ENCODE peak calls at places on chromosomes 11 and 22, in four cellular contexts. One of them, this sample, is unnamed.

GRCh38 chr11:23112987-23113886 is 253.0 kb upstream of the CCDC179 start:
- DNase-seq in brain microvascular endothelial cell: peak
- DNase-seq in AG09309: no peak
- DNase-seq in AG04449: no peak
- DNase-seq in this sample: peak

GRCh38 chr11:9351956-9352355 is 32.5 kb upstream of the IPO7 start:
- DNase-seq in brain microvascular endothelial cell: no peak
- DNase-seq in AG09309: no peak
- DNase-seq in AG04449: no peak
- DNase-seq in this sample: no peak

GRCh38 chr11:130128626-130129025 is 31.0 kb upstream of the ST14 start:
- DNase-seq in brain microvascular endothelial cell: no peak
- DNase-seq in AG09309: no peak
- DNase-seq in AG04449: no peak
- DNase-seq in this sample: no peak

GRCh38 chr11:2862395-2862949 is 23.1 kb downstream of the CDKN1C start:
- DNase-seq in brain microvascular endothelial cell: no peak
- DNase-seq in AG09309: no peak
- DNase-seq in AG04449: no peak
- DNase-seq in this sample: no peak

GRCh38 chr11:15742626-15743243 is 613.6 kb downstream of the SOX6 start:
- DNase-seq in brain microvascular endothelial cell: no peak
- DNase-seq in AG09309: no peak
- DNase-seq in AG04449: no peak
- DNase-seq in this sample: no peak

GRCh38 chr11:101434241-101434640 is 149.6 kb downstream of the TRPC6 start:
- DNase-seq in brain microvascular endothelial cell: no peak
- DNase-seq in AG09309: no peak
- DNase-seq in AG04449: no peak
- DNase-seq in this sample: no peak

GRCh38 chr22:32123657-32124056 is 35.4 kb downstream of the C22orf42 start:
- DNase-seq in brain microvascular endothelial cell: no peak
- DNase-seq in AG09309: no peak
- DNase-seq in AG04449: no peak
- DNase-seq in this sample: no peak

GRCh38 chr11:3984896-3985295 is 109.7 kb upstream of the RRM1 start:
- DNase-seq in brain microvascular endothelial cell: no peak
- DNase-seq in AG09309: no peak
- DNase-seq in AG04449: no peak
- DNase-seq in this sample: no peak

GRCh38 chr11:121887564-121887963 is 228.5 kb downstream of the BLID start:
- DNase-seq in brain microvascular endothelial cell: no peak
- DNase-seq in AG09309: no peak
- DNase-seq in AG04449: no peak
- DNase-seq in this sample: no peak

GRCh38 chr11:77193167-77193566 is 65.1 kb downstream of the MYO7A start:
- DNase-seq in brain microvascular endothelial cell: no peak
- DNase-seq in AG09309: no peak
- DNase-seq in AG04449: no peak
- DNase-seq in this sample: no peak

GRCh38 chr11:77190331-77191075 is 62.5 kb downstream of the MYO7A start:
- DNase-seq in brain microvascular endothelial cell: no peak
- DNase-seq in AG09309: no peak
- DNase-seq in AG04449: no peak
- DNase-seq in this sample: no peak

GRCh38 chr11:77193915-77194830 is 66.1 kb downstream of the MYO7A start:
- DNase-seq in brain microvascular endothelial cell: no peak
- DNase-seq in AG09309: no peak
- DNase-seq in AG04449: no peak
- DNase-seq in this sample: no peak

GRCh38 chr11:77191429-77191822 is 63.4 kb downstream of the MYO7A start:
- DNase-seq in brain microvascular endothelial cell: no peak
- DNase-seq in AG09309: no peak
- DNase-seq in AG04449: no peak
- DNase-seq in this sample: no peak

GRCh38 chr11:77191823-77192495 is 63.9 kb downstream of the MYO7A start:
- DNase-seq in brain microvascular endothelial cell: peak
- DNase-seq in AG09309: no peak
- DNase-seq in AG04449: no peak
- DNase-seq in this sample: no peak
- TF ChIP-seq CTCF in brain microvascular endothelial cell: peak
- TF ChIP-seq CTCF in AG09309: peak
- TF ChIP-seq CTCF in AG04449: peak
- TF ChIP-seq CTCF in this sample: peak

GRCh38 chr11:63869171-63869591 is 30.3 kb downstream of the MARK2 start:
- DNase-seq in brain microvascular endothelial cell: no peak
- DNase-seq in AG09309: no peak
- DNase-seq in AG04449: no peak
- DNase-seq in this sample: no peak

GRCh38 chr11:63867511-63867910 is 28.6 kb downstream of the MARK2 start:
- DNase-seq in brain microvascular endothelial cell: no peak
- DNase-seq in AG09309: no peak
- DNase-seq in AG04449: no peak
- DNase-seq in this sample: no peak

GRCh38 chr11:63862923-63863322 is 24.0 kb downstream of the MARK2 start:
- DNase-seq in brain microvascular endothelial cell: peak
- DNase-seq in AG09309: no peak
- DNase-seq in AG04449: no peak
- DNase-seq in this sample: no peak

GRCh38 chr11:63868399-63869064 is 29.6 kb downstream of the MARK2 start:
- DNase-seq in brain microvascular endothelial cell: no peak
- DNase-seq in AG09309: no peak
- DNase-seq in AG04449: no peak
- DNase-seq in this sample: no peak

GRCh38 chr11:63866211-63866610 is 27.3 kb downstream of the MARK2 start:
- DNase-seq in brain microvascular endothelial cell: peak
- DNase-seq in AG09309: no peak
- DNase-seq in AG04449: no peak
- DNase-seq in this sample: no peak
- H3K4me3 ChIP-seq in brain microvascular endothelial cell: no peak
- H3K4me3 ChIP-seq in AG09309: no peak
- H3K4me3 ChIP-seq in AG04449: no peak
- H3K4me3 ChIP-seq in this sample: no peak

GRCh38 chr11:70925238-70925637 is 327.1 kb downstream of the SHANK2 start:
- DNase-seq in brain microvascular endothelial cell: no peak
- DNase-seq in AG09309: no peak
- DNase-seq in AG04449: no peak
- DNase-seq in this sample: no peak

GRCh38 chr11:70926543-70926942 is 325.8 kb downstream of the SHANK2 start:
- DNase-seq in brain microvascular endothelial cell: no peak
- DNase-seq in AG09309: no peak
- DNase-seq in AG04449: no peak
- DNase-seq in this sample: no peak

GRCh38 chr11:70930215-70930614 is 322.2 kb downstream of the SHANK2 start:
- DNase-seq in brain microvascular endothelial cell: no peak
- DNase-seq in AG09309: no peak
- DNase-seq in AG04449: no peak
- DNase-seq in this sample: no peak

GRCh38 chr11:70931430-70931829 is 320.9 kb downstream of the SHANK2 start:
- DNase-seq in brain microvascular endothelial cell: no peak
- DNase-seq in AG09309: no peak
- DNase-seq in AG04449: no peak
- DNase-seq in this sample: no peak

GRCh38 chr11:70928854-70929598 is 323.4 kb downstream of the SHANK2 start:
- DNase-seq in brain microvascular endothelial cell: no peak
- DNase-seq in AG09309: no peak
- DNase-seq in AG04449: no peak
- DNase-seq in this sample: no peak
- TF ChIP-seq CTCF in brain microvascular endothelial cell: no peak
- TF ChIP-seq CTCF in AG09309: no peak
- TF ChIP-seq CTCF in AG04449: no peak
- TF ChIP-seq CTCF in this sample: no peak

DNA sequence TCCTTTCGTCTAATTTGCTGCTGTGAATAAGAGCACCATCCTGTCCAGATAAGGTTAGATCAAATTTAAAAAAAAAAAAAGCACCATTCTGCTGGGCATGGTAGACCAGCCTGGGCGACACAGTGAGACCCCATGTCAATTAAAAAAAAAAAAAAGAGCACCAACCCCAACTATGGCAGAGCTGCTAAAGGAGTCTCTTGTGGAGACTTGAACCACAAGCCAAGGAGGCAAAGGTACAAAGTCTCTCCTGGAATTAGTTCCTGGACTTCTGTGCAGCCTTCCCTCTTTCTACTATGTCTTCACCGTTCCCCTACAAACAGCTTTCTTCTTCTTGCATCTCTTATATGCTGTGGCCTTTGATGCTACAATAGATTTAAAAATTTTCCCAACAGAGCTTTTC is 1.3 kb downstream of the PIK3C2A start:
- DNase-seq in brain microvascular endothelial cell: no peak
- DNase-seq in AG09309: no peak
- DNase-seq in AG04449: no peak
- DNase-seq in this sample: no peak
- H3K4me3 ChIP-seq in brain microvascular endothelial cell: peak
- H3K4me3 ChIP-seq in AG09309: peak
- H3K4me3 ChIP-seq in AG04449: peak
- H3K4me3 ChIP-seq in this sample: peak

DNA sequence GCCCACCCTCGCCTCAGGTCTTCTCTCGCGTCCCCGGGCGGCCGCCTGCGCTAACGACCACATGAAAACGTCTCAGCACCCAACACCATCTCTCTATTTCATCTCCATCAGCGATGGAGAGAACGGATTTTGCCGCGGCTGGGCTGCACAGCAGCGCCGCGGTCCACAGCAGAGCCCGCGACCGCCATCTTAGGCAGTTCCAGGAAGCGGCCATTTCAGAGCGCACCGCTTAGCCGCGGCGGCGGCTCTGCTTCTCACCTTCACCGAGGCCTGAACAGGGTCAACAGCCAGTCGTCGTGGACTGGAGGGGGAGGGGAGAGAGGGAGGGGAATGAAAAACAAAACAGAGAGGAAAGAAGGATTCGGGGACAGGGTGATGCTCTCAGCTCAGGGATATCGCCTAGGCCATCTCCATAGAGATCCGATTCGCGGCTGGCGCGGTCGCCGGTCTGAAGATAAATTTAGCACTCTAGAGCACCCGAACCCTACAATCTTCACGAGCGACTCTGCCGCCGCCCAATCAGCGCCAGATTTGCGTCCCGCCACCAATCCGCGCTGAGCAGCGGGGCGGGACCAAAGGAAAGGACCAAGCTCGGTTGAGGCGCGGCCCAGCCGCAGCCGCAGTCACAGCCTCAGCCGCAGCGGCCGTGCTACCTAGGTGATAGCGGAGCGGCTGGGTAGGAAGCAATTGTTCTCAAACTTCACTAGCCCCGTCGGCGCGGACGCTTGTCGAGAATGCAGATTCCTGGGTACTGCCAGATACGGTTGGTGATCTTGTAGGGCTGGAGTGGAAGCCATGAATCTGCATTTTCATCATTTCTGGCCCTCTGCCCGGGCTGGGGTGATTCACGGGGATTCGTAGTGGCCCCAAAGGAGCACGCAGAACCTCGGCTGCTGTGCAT is at the start of gene ZBED5:
- DNase-seq in brain microvascular endothelial cell: peak
- DNase-seq in AG09309: peak
- DNase-seq in AG04449: peak
- DNase-seq in this sample: peak
- TF ChIP-seq CTCF in brain microvascular endothelial cell: peak
- TF ChIP-seq CTCF in AG09309: peak
- TF ChIP-seq CTCF in AG04449: peak
- TF ChIP-seq CTCF in this sample: no peak

GRCh38 chr11:73308963-73309960 is 1.2 kb downstream of the ARHGEF17 start:
- DNase-seq in brain microvascular endothelial cell: peak
- DNase-seq in AG09309: peak
- DNase-seq in AG04449: peak
- DNase-seq in this sample: peak
- H3K4me3 ChIP-seq in brain microvascular endothelial cell: peak
- H3K4me3 ChIP-seq in AG09309: peak
- H3K4me3 ChIP-seq in AG04449: peak
- H3K4me3 ChIP-seq in this sample: peak

DNA sequence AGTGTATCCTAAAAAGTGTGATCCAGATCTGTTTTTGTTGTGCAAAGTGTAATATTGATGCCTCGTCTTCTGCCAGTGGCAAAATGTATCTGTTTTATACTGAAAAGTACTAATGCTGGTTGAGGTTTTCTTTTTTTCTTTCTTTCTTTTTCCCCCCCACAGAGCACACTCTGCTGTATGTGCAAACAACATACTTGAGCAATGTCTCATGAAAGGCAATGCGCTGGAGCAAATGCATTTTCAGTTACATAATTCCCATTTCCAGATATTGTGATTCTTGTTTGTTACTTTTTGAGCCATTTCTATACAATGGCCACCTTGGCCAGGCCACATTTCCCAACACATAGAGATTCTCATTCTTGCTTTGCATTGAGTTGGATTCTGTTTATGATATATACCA is 64.1 kb downstream of the SLC36A4 start:
- DNase-seq in brain microvascular endothelial cell: peak
- DNase-seq in AG09309: peak
- DNase-seq in AG04449: peak
- DNase-seq in this sample: no peak
- TF ChIP-seq CTCF in brain microvascular endothelial cell: no peak
- TF ChIP-seq CTCF in AG09309: no peak
- TF ChIP-seq CTCF in AG04449: no peak
- TF ChIP-seq CTCF in this sample: no peak

GRCh38 chr11:27471067-27471587 is 1.5 kb downstream of the LGR4 start:
- DNase-seq in brain microvascular endothelial cell: no peak
- DNase-seq in AG09309: no peak
- DNase-seq in AG04449: no peak
- DNase-seq in this sample: no peak

GRCh38 chr11:27468209-27468608 is 4.4 kb downstream of the LGR4 start:
- DNase-seq in brain microvascular endothelial cell: no peak
- DNase-seq in AG09309: peak
- DNase-seq in AG04449: peak
- DNase-seq in this sample: peak

GRCh38 chr11:27470166-27470565 is 2.4 kb downstream of the LGR4 start:
- DNase-seq in brain microvascular endothelial cell: no peak
- DNase-seq in AG09309: no peak
- DNase-seq in AG04449: no peak
- DNase-seq in this sample: no peak

GRCh38 chr11:27468643-27469332 is 3.8 kb downstream of the LGR4 start:
- DNase-seq in brain microvascular endothelial cell: no peak
- DNase-seq in AG09309: no peak
- DNase-seq in AG04449: no peak
- DNase-seq in this sample: no peak

DNA sequence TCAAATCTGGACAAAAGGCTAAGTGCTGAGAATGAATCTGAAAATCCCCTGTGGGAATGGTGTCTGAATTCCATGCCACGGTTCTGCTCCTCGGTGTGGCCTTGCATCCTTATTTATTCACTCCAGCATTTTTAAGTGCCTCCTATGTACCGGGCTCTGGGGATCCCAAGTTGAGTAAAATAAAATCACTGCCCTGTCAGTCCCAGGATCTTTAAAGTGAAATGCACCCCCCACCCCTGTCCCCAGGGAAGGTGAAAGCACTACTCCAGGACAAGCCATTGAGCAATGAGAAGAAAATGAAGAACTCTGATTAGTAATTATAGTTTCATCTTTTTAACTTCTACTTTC is 3.3 kb downstream of the LGR4 start:
- DNase-seq in brain microvascular endothelial cell: no peak
- DNase-seq in AG09309: no peak
- DNase-seq in AG04449: no peak
- DNase-seq in this sample: no peak
- H3K4me3 ChIP-seq in brain microvascular endothelial cell: no peak
- H3K4me3 ChIP-seq in AG09309: no peak
- H3K4me3 ChIP-seq in AG04449: peak
- H3K4me3 ChIP-seq in this sample: peak

GRCh38 chr22:37283393-37283937 is 1.2 kb downstream of the CYTH4 start:
- DNase-seq in brain microvascular endothelial cell: no peak
- DNase-seq in AG09309: no peak
- DNase-seq in AG04449: no peak
- DNase-seq in this sample: no peak
- TF ChIP-seq CTCF in brain microvascular endothelial cell: peak
- TF ChIP-seq CTCF in AG09309: peak
- TF ChIP-seq CTCF in AG04449: peak
- TF ChIP-seq CTCF in this sample: no peak

GRCh38 chr22:46419754-46420571 is 84.4 kb downstream of the TRMU start:
- DNase-seq in brain microvascular endothelial cell: no peak
- DNase-seq in AG09309: no peak
- DNase-seq in AG04449: no peak
- DNase-seq in this sample: no peak
- H3K4me3 ChIP-seq in brain microvascular endothelial cell: no peak
- H3K4me3 ChIP-seq in AG09309: no peak
- H3K4me3 ChIP-seq in AG04449: no peak
- H3K4me3 ChIP-seq in this sample: no peak